ENCODE peak calls at places on chromosomes 7 and 10, in six cellular contexts. V, D, K, C, M and F are unnamed samples. For H3K4me1 and H3K9me3, the result is how much of the 10 kb centered on the place peaks cover.

GRCh38 chr7:112533591-112533990 is 52.8 kb downstream of the LSMEM1 start:
- DNase-seq in V (no peak), M (no peak), C (no peak), K (no peak), D (no peak), F (no peak)

GRCh38 chr7:140746751-140747150 is 50.2 kb downstream of the NDUFB2 start:
- DNase-seq in V (no peak), K (no peak), D (no peak), C (no peak), M (no peak), F (no peak)

GRCh38 chr10:95756796-95757657 is 1.1 kb downstream of the ENTPD1 start:
- DNase-seq in D (no peak), M (no peak), K (no peak), C (no peak), V (no peak), F (no peak)

GRCh38 chr10:43461950-43462349 is 25.0 kb downstream of the ZNF487 start:
- DNase-seq in M (no peak), V (peak), K (peak), C (no peak), D (peak), F (no peak)

GRCh38 chr7:135862586-135863361 is 114.2 kb upstream of the FAM180A start:
- DNase-seq in M (no peak), C (no peak), D (no peak), K (no peak), V (peak), F (no peak)

GRCh38 chr10:128469515-128469914 is 343.3 kb upstream of the MKI67 start:
- DNase-seq in M (no peak), V (no peak), C (no peak), K (no peak), D (no peak), F (no peak)

GRCh38 chr10:129768437-129769355 is 195.4 kb downstream of the EBF3 start:
- DNase-seq in K (no peak), D (no peak), V (peak), M (peak), C (peak), F (no peak)

GRCh38 chr7:26372211-26372610 is 80.5 kb downstream of the SNX10 start:
- DNase-seq in D (no peak), V (no peak), C (no peak), M (no peak), K (no peak), F (no peak)

GRCh38 chr7:15399446-15399845 is 162.4 kb downstream of the AGMO start:
- DNase-seq in V (no peak), K (no peak), D (no peak), M (no peak), C (no peak), F (no peak)

GRCh38 chr7:101124376-101125056 is 2.4 kb upstream of the SERPINE1 start:
- DNase-seq in C (no peak), K (peak), V (no peak), D (no peak), M (no peak), F (no peak)

GRCh38 chr10:44193567-44194220 is 191.2 kb downstream of the CXCL12 start:
- DNase-seq in D (no peak), K (no peak), V (no peak), M (no peak), C (no peak), F (no peak)

GRCh38 chr10:74011016-74011415 is 13.1 kb downstream of the VCL start:
- DNase-seq in M (no peak), K (no peak), C (no peak), D (peak), V (no peak), F (no peak)

GRCh38 chr10:74011762-74012161 is 13.8 kb downstream of the VCL start:
- DNase-seq in M (peak), D (peak), C (no peak), V (peak), K (peak), F (peak)

GRCh38 chr10:74006269-74006668 is 8.4 kb downstream of the VCL start:
- DNase-seq in K (no peak), C (no peak), V (no peak), D (no peak), M (no peak), F (no peak)

GRCh38 chr10:74012480-74012879 is 14.6 kb downstream of the VCL start:
- DNase-seq in V (no peak), C (no peak), M (no peak), K (no peak), D (peak), F (no peak)

GRCh38 chr10:74008212-74008731 is 10.4 kb downstream of the VCL start:
- DNase-seq in K (no peak), V (no peak), M (no peak), D (peak), C (no peak), F (no peak)
- H3K4me3 ChIP-seq in K (no peak), V (no peak), M (no peak), D (peak), C (no peak), F (peak)

DNA sequence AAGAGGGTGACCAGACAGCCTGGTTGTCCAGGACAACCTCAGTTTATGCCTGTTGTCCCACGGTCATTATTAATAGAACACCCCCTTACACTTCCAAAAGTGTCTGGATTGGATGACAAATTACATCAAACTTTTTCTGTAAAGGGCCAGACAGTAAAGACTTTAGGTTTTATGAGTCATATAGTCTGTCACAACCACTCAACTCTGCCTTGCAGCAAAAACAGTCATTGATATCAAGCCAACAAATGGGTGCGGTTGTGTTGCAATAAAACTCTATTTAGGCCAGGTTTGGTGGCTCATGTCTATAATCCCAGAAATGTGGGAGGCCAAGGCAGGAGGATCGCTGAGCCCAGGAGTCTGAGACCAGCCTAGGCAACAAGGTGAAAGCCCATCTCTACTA is 66.7 kb upstream of the ATP6V0A4 start:
- DNase-seq in V (no peak), M (no peak), K (peak), C (no peak), D (no peak), F (no peak)
- H3K4me1 ChIP-seq in V (under half), M (under half), K (under half), C (under half), D (under half), F (under half)

DNA sequence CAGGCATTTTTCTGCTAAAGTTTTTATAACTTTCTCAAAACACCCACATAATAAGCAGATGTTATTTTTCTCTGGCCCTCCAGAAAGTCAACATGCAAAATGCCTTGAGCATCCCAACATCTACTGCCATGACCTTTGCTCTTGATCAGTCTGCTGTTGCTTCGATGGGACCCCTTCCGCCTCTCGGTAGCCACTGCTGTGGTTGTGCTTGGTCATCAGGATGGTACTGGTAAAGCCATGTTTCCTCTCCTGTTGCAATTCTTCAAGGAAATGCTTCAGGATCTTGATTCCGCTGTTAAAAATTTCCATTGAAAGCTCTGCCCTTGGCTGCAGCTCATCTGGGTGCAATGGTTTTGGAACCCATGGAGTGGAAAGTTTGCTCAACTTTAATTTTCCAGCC is 533.0 kb downstream of the DNAJB6 start:
- DNase-seq in M (no peak), K (no peak), C (no peak), D (no peak), V (no peak), F (no peak)
- H3K9me3 ChIP-seq in M (under half), K (under half), C (under half), D (under half), V (under half), F (under half)

DNA sequence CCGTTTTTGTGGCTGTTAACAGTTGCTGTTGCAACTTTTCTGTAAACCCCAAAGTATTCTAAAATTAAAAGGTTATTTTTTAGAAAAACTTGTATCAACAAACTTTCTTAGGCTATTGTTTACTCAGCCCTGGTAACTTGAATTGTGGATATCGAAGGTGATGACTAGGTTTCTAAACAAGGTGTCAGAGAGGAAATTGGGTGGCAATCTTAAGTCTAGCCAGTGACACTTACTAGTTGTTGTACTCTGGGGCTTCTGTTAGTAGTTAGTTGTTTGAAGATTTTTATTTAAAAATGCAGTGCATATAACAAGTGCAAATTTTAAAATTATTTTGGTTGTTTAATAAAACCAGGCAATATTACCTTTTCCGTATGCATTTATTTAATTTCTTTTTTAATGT is 1.3 kb downstream of the KIF11 start:
- DNase-seq in C (no peak), K (no peak), M (no peak), V (no peak), D (peak), F (no peak)
- H3K4me3 ChIP-seq in C (no peak), K (peak), M (no peak), V (peak), D (peak), F (no peak)

GRCh38 chr10:12703813-12704212 is 297.7 kb downstream of the CCDC3 start:
- DNase-seq in K (peak), V (no peak), C (no peak), M (no peak), D (no peak), F (no peak)
- H3K4me1 ChIP-seq in K (half or more), V (under half), C (under half), M (under half), D (under half), F (under half)